ENCODE peak calls at places on chromosomes 4 and X, in eight cellular contexts. U is uterus, S is tibial nerve, B is cardiac muscle cell, C is astrocyte of the spinal cord, K is left ventricle myocardium inferior, O is GM23338, F is mucosa of descending colon. Q is an unnamed sample.

GRCh38 chrX:69109706-69110635 is 55.3 kb downstream of the PJA1 start:
- DNase-seq in U (peak; percentile 60), S (peak; percentile 6), B (no peak), C (peak; percentile 29), K (no peak), O (no peak), F (no peak), Q (no peak)

GRCh38 chr4:83369825-83370639 is 35.4 kb upstream of the HPSE start:
- DNase-seq in U (no peak), S (no peak), B (no peak), C (no peak), K (no peak), O (no peak), F (no peak), Q (no peak)

GRCh38 chr4:117700111-117700892 is 334.0 kb upstream of the NDST3 start:
- DNase-seq in U (no peak), S (no peak), B (peak; percentile 16), C (no peak), K (no peak), O (peak; percentile 49), F (no peak), Q (no peak)

GRCh38 chr4:98682719-98683118 is 24.3 kb upstream of the TSPAN5 start:
- DNase-seq in U (no peak), S (no peak), B (peak; percentile 37), C (peak; percentile 10), K (no peak), O (no peak), F (no peak), Q (no peak)

GRCh38 chr4:55435136-55435535 is 39.4 kb downstream of the TMEM165 start:
- DNase-seq in U (no peak), S (no peak), B (peak; percentile 10), C (peak; percentile 25), K (no peak), O (peak; percentile 41), F (no peak), Q (no peak)

GRCh38 chr4:121096629-121097028 is 24.3 kb upstream of the NDNF start:
- DNase-seq in U (no peak), S (no peak), B (peak; percentile 57), C (peak; percentile 57), K (no peak), O (peak; percentile 65), F (no peak), Q (no peak)

GRCh38 chr4:42159271-42160001 is 7.0 kb upstream of the BEND4 start:
- DNase-seq in U (no peak), S (no peak), B (no peak), C (no peak), K (no peak), O (no peak), F (no peak), Q (no peak)

GRCh38 chr4:15436515-15436914 is 8.7 kb downstream of the C1QTNF7 start:
- DNase-seq in U (no peak), S (peak; percentile 42), B (no peak), C (peak; percentile 75), K (no peak), O (no peak), F (no peak), Q (peak; percentile 62)

GRCh38 chr4:3009422-3009821 is 46.1 kb downstream of the GRK4 start:
- DNase-seq in U (no peak), S (no peak), B (peak; percentile 16), C (peak; percentile 6), K (no peak), O (peak; percentile 68), F (no peak), Q (no peak)

GRCh38 chr4:4765811-4766210 is 93.7 kb upstream of the MSX1 start:
- DNase-seq in U (no peak), S (no peak), B (no peak), C (no peak), K (no peak), O (no peak), F (no peak), Q (no peak)

GRCh38 chr4:184664445-184665210 is 15.1 kb downstream of the PRIMPOL start:
- DNase-seq in U (no peak), S (no peak), B (peak; percentile 32), C (no peak), K (no peak), O (peak; percentile 79), F (no peak), Q (no peak)

GRCh38 chr4:126604273-126604867 is 1028.4 kb upstream of the INTU start:
- DNase-seq in U (no peak), S (peak; percentile 53), B (peak; percentile 45), C (peak; percentile 65), K (no peak), O (peak; percentile 57), F (peak; percentile 20), Q (no peak)

GRCh38 chr4:48370260-48371134 is 29.2 kb downstream of the SLAIN2 start:
- DNase-seq in U (no peak), S (no peak), B (no peak), C (no peak), K (no peak), O (peak; percentile 26), F (no peak), Q (no peak)

GRCh38 chrX:131543774-131544173 is at the start of gene OR13H1:
- DNase-seq in U (no peak), S (no peak), B (no peak), C (no peak), K (no peak), O (no peak), F (no peak), Q (no peak)

GRCh38 chrX:131548994-131549393 is 5.1 kb downstream of the OR13H1 start:
- DNase-seq in U (no peak), S (no peak), B (no peak), C (no peak), K (no peak), O (no peak), F (no peak), Q (no peak)

DNA sequence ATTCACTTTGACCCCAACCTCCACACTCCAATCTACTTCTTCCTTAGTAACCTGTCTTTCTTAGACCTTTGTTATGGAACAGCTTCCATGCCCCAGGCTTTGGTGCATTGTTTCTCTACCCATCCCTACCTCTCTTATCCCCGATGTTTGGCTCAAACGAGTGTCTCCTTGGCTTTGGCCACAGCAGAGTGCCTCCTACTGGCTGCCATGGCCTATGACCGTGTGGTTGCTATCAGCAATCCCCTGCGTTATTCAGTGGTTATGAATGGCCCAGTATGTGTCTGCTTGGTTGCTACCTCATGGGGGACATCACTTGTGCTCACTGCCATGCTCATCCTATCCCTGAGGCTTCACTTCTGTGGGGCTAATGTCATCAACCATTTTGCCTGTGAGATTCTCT is 344 bp downstream of the OR13H1 start:
- DNase-seq in U (no peak), S (no peak), B (no peak), C (no peak), K (no peak), O (no peak), F (no peak), Q (no peak)
- TF ChIP-seq CTCF in U (no peak), S (no peak), B (no peak), C (no peak), K (no peak), O (peak; percentile 58), F (no peak), Q (no peak)

GRCh38 chr4:128287871-128288688 is 467 bp upstream of the PGRMC2 start:
- DNase-seq in U (peak; percentile 100), S (peak; percentile 100), B (peak; percentile 99), C (peak; percentile 100), K (peak; percentile 100), O (peak; percentile 100), F (peak; percentile 100), Q (peak; percentile 97)

GRCh38 chr4:128291096-128291495 is 3.5 kb upstream of the PGRMC2 start:
- DNase-seq in U (no peak), S (no peak), B (no peak), C (no peak), K (no peak), O (no peak), F (no peak), Q (no peak)

GRCh38 chr4:128290526-128290925 is 2.9 kb upstream of the PGRMC2 start:
- DNase-seq in U (no peak), S (no peak), B (no peak), C (no peak), K (no peak), O (no peak), F (no peak), Q (no peak)

GRCh38 chr4:128288689-128289106 is 1.1 kb upstream of the PGRMC2 start:
- DNase-seq in U (no peak), S (no peak), B (no peak), C (peak; percentile 53), K (no peak), O (peak; percentile 64), F (peak; percentile 62), Q (no peak)

DNA sequence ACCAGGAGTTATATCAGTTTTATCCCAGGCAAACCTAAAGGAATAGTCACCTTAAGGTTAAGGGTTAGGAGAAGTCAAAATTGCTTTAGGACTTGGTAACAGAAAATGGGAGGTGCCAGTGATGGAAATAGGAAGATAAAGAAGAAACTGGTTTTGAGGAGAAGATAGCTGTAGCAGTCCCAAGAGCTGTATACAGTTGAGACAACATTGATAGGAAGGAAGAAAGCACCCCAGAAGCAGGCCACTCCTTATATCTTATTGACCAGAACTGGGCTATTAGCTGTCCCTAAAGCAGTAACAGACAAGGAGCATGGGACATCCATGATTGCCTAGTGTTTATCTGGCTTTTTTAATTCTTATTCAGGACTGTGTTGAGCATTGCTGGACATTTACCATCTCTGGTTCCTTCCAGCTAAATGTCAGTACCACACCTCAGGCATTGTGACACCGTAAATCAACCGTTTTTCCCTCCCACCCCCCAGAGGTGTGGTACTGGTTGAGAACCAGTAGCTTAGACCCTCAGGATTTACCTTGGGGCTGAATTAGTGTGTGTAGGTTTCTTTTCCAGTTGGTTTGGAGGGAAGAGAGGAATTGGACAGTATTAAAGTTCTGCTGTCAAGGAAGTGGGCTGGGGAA is 2.0 kb upstream of the PGRMC2 start:
- DNase-seq in U (no peak), S (no peak), B (no peak), C (no peak), K (no peak), O (no peak), F (no peak), Q (no peak)
- H3K4me3 ChIP-seq in U (no peak overlapping the region), S (no peak overlapping the region), B (no peak overlapping the region), C (no peak overlapping the region), K (no peak overlapping the region), O (peak overlapping the region; percentile 95), F (no peak overlapping the region), Q (no peak overlapping the region)

GRCh38 chr4:8330821-8331566 is 61.4 kb downstream of the HTRA3 start:
- DNase-seq in U (peak; percentile 19), S (no peak), B (no peak), C (no peak), K (peak; percentile 85), O (no peak), F (no peak), Q (no peak)
- TF ChIP-seq CTCF in U (no peak), S (no peak), B (no peak), C (no peak), K (peak; percentile 42), O (peak; percentile 1), F (no peak), Q (no peak)

DNA sequence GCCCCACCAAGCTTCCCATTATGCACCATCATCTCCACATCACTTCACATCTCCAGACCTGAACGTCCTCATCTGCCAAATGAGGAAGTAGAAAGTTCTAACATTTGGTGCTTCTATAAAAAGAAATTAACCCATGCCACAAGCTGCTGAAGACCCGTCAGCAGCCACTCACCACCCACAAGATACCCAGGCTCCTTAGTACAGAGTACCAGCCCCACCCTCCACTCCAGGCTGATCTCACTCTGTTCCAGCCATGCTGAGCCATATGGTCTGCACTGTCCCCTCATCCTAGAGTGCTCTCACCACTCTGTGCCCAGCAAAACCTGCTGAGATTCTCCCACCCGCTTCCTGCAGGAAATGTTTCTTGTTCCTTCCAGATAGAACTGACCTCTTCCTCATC is 240.8 kb upstream of the PPARGC1A start:
- DNase-seq in U (no peak), S (no peak), B (no peak), C (no peak), K (no peak), O (no peak), F (no peak), Q (no peak)
- H3K4me3 ChIP-seq in U (no peak overlapping the region), S (no peak overlapping the region), B (no peak overlapping the region), C (no peak overlapping the region), K (no peak overlapping the region), O (no peak overlapping the region), F (no peak overlapping the region), Q (no peak overlapping the region)